ENCODE peak calls at places on chromosome 17, in ten cellular contexts. M is activated gamma-delta T cell; F is NCI-H82; W is cardiac fibroblast; Z is NAMALWA; V is stromal cell of bone marrow; O is stimulated activated CD4-positive, alpha-beta T cell treated with anti-CD3 and anti-CD28 coated beads, Interleukin-4, amount 100 ng/mL, for 4 hours; E is iPS-NIHi11; N is A673; D is stimulated activated CD8-positive, alpha-beta memory T cell treated with anti-CD3 and anti-CD28 coated beads, Interleukin-4, amount 100 ng/mL, for 1 hour. L is an unnamed sample.
A peak's percentile ranks its signal among the peaks of the same experiment; 100 is the strongest.

GRCh38 chr17:80005360-80006338 is 30.0 kb downstream of the TBC1D16 start:
- DNase-seq in M (no peak), F (peak; percentile 75), W (peak; percentile 51), Z (peak; percentile 71), V (no peak), O (peak; percentile 46), E (peak; percentile 94), N (peak; percentile 69), D (peak; percentile 41), L (no peak)

GRCh38 chr17:6853764-6854442 is 22.4 kb upstream of the TEKT1 start:
- DNase-seq in M (no peak), F (peak; percentile 20), W (no peak), Z (no peak), V (no peak), O (peak; percentile 64), E (peak; percentile 44), N (peak; percentile 45), D (no peak), L (no peak)

GRCh38 chr17:50255766-50256480 is 18.3 kb upstream of the TMEM92 start:
- DNase-seq in M (no peak), F (no peak), W (no peak), Z (no peak), V (no peak), O (no peak), E (no peak), N (no peak), D (no peak), L (no peak)

GRCh38 chr17:72297326-72298115 is 176.7 kb downstream of the SOX9 start:
- DNase-seq in M (no peak), F (no peak), W (peak; percentile 61), Z (no peak), V (peak; percentile 75), O (no peak), E (peak; percentile 27), N (peak; percentile 62), D (no peak), L (no peak)

GRCh38 chr17:28078443-28079229 is 36.2 kb downstream of the NLK start:
- DNase-seq in M (no peak), F (no peak), W (peak; percentile 20), Z (no peak), V (no peak), O (no peak), E (no peak), N (no peak), D (no peak), L (no peak)

GRCh38 chr17:74960739-74961342 is 11.7 kb downstream of the HID1 start:
- DNase-seq in M (no peak), F (peak; percentile 96), W (peak; percentile 48), Z (peak; percentile 87), V (no peak), O (peak; percentile 51), E (peak; percentile 75), N (peak; percentile 58), D (no peak), L (no peak)

GRCh38 chr17:29342148-29342765 is 47.9 kb upstream of the TAOK1 start:
- DNase-seq in M (no peak), F (no peak), W (no peak), Z (peak; percentile 27), V (no peak), O (no peak), E (no peak), N (no peak), D (no peak), L (no peak)

GRCh38 chr17:78044280-78044835 is 84.2 kb downstream of the TMC6 start:
- DNase-seq in M (no peak), F (no peak), W (peak; percentile 15), Z (no peak), V (no peak), O (no peak), E (no peak), N (peak; percentile 18), D (no peak), L (no peak)

GRCh38 chr17:58692239-58693055 is at the start of gene RAD51C:
- DNase-seq in M (peak; percentile 72), F (peak; percentile 92), W (peak; percentile 89), Z (peak; percentile 94), V (peak; percentile 66), O (peak; percentile 84), E (peak; percentile 92), N (peak; percentile 92), D (peak; percentile 58), L (peak; percentile 87)

GRCh38 chr17:59804910-59805381 is 87.8 kb downstream of the TUBD1 start:
- DNase-seq in M (no peak), F (no peak), W (peak; percentile 65), Z (peak; percentile 55), V (no peak), O (no peak), E (no peak), N (peak; percentile 87), D (no peak), L (no peak)

GRCh38 chr17:44924107-44924544 is 8.8 kb upstream of the GFAP start:
- DNase-seq in M (no peak), F (peak; percentile 85), W (no peak), Z (no peak), V (no peak), O (no peak), E (no peak), N (no peak), D (no peak), L (peak; percentile 29)

GRCh38 chr17:60137731-60138130 is 12.0 kb upstream of the CA4 start:
- DNase-seq in M (no peak), F (no peak), W (no peak), Z (no peak), V (no peak), O (no peak), E (no peak), N (no peak), D (no peak), L (peak; percentile 26)